ENCODE peak calls at places on chromosomes 3 and 15, in eight cellular contexts. One of them, this sample, is unnamed.

GRCh38 chr15:87263844-87264243 is 992.7 kb downstream of the NTRK3 start:
- DNase-seq in NCI-H524 treated with DMSO at 0.1 percent for 48 hours: no peak
- DNase-seq in heart right ventricle: no peak
- DNase-seq in NCI-H460: no peak
- DNase-seq in astrocyte: peak
- DNase-seq in GM23248: no peak
- DNase-seq in WTC11: no peak
- DNase-seq in NT2/D1: no peak
- DNase-seq in this sample: no peak

GRCh38 chr3:83435173-83435572 is 1523.6 kb upstream of the CADM2 start:
- DNase-seq in astrocyte: no peak
- DNase-seq in WTC11: no peak
- DNase-seq in NCI-H524 treated with DMSO at 0.1 percent for 48 hours: no peak
- DNase-seq in NCI-H460: peak
- DNase-seq in NT2/D1: no peak
- DNase-seq in GM23248: no peak
- DNase-seq in heart right ventricle: no peak
- DNase-seq in this sample: no peak

GRCh38 chr3:11631822-11632221 is 11.9 kb downstream of the VGLL4 start:
- DNase-seq in NT2/D1: no peak
- DNase-seq in NCI-H524 treated with DMSO at 0.1 percent for 48 hours: no peak
- DNase-seq in NCI-H460: no peak
- DNase-seq in WTC11: no peak
- DNase-seq in GM23248: no peak
- DNase-seq in astrocyte: peak
- DNase-seq in heart right ventricle: no peak
- DNase-seq in this sample: no peak

GRCh38 chr3:62529230-62529629 is 155.9 kb upstream of the FEZF2 start:
- DNase-seq in NT2/D1: peak
- DNase-seq in WTC11: peak
- DNase-seq in heart right ventricle: peak
- DNase-seq in astrocyte: peak
- DNase-seq in GM23248: peak
- DNase-seq in NCI-H524 treated with DMSO at 0.1 percent for 48 hours: no peak
- DNase-seq in NCI-H460: peak
- DNase-seq in this sample: no peak

GRCh38 chr3:124387008-124387407 is 343.2 kb upstream of the UMPS start:
- DNase-seq in astrocyte: no peak
- DNase-seq in NCI-H460: no peak
- DNase-seq in heart right ventricle: no peak
- DNase-seq in WTC11: no peak
- DNase-seq in GM23248: no peak
- DNase-seq in NCI-H524 treated with DMSO at 0.1 percent for 48 hours: no peak
- DNase-seq in NT2/D1: no peak
- DNase-seq in this sample: no peak

GRCh38 chr3:189488241-189488767 is 142.9 kb upstream of the TP63 start:
- DNase-seq in NT2/D1: peak
- DNase-seq in heart right ventricle: no peak
- DNase-seq in GM23248: peak
- DNase-seq in WTC11: no peak
- DNase-seq in NCI-H524 treated with DMSO at 0.1 percent for 48 hours: no peak
- DNase-seq in NCI-H460: no peak
- DNase-seq in astrocyte: peak
- DNase-seq in this sample: no peak

GRCh38 chr15:99371180-99372103 is 120.2 kb downstream of the LRRC28 start:
- DNase-seq in NCI-H524 treated with DMSO at 0.1 percent for 48 hours: no peak
- DNase-seq in heart right ventricle: no peak
- DNase-seq in astrocyte: peak
- DNase-seq in NT2/D1: no peak
- DNase-seq in WTC11: no peak
- DNase-seq in GM23248: peak
- DNase-seq in NCI-H460: no peak
- DNase-seq in this sample: no peak

GRCh38 chr3:132984181-132984580 is 54.0 kb upstream of the TMEM108 start:
- DNase-seq in GM23248: no peak
- DNase-seq in WTC11: no peak
- DNase-seq in NCI-H460: no peak
- DNase-seq in NT2/D1: no peak
- DNase-seq in astrocyte: no peak
- DNase-seq in NCI-H524 treated with DMSO at 0.1 percent for 48 hours: no peak
- DNase-seq in heart right ventricle: no peak
- DNase-seq in this sample: no peak

GRCh38 chr15:57503911-57504598 is 87.6 kb upstream of the MYZAP start:
- DNase-seq in NCI-H460: no peak
- DNase-seq in astrocyte: no peak
- DNase-seq in GM23248: no peak
- DNase-seq in NCI-H524 treated with DMSO at 0.1 percent for 48 hours: no peak
- DNase-seq in heart right ventricle: peak
- DNase-seq in NT2/D1: no peak
- DNase-seq in WTC11: no peak
- DNase-seq in this sample: no peak

GRCh38 chr3:1118074-1118473 is 25.2 kb downstream of the CNTN6 start:
- DNase-seq in GM23248: peak
- DNase-seq in NCI-H524 treated with DMSO at 0.1 percent for 48 hours: no peak
- DNase-seq in NT2/D1: no peak
- DNase-seq in WTC11: no peak
- DNase-seq in heart right ventricle: no peak
- DNase-seq in NCI-H460: no peak
- DNase-seq in astrocyte: peak
- DNase-seq in this sample: no peak